ENCODE peak calls at places on chromosome 21, in four cellular contexts. C, Y, X and T are unnamed samples.

GRCh38 chr21:43956019-43956666 is 56.0 kb upstream of the TRAPPC10 start:
- DNase-seq in C (no peak), Y (no peak), X (no peak), T (no peak)

GRCh38 chr21:36388076-36388475 is 2.9 kb downstream of the CHAF1B start:
- DNase-seq in C (no peak), Y (no peak), X (no peak), T (no peak)

GRCh38 chr21:34227386-34227852 is 136.4 kb upstream of the KCNE2 start:
- DNase-seq in C (no peak), Y (no peak), X (no peak), T (no peak)

GRCh38 chr21:35810431-35810970 is 249.8 kb downstream of the SETD4 start:
- DNase-seq in C (no peak), Y (no peak), X (no peak), T (no peak)

GRCh38 chr21:37607081-37607480 is 240.5 kb downstream of the DYRK1A start:
- DNase-seq in C (no peak), Y (no peak), X (no peak), T (no peak)

GRCh38 chr21:45401054-45401518 is 3.9 kb upstream of the COL18A1 start:
- DNase-seq in C (no peak), Y (no peak), X (no peak), T (no peak)

GRCh38 chr21:14270631-14271030 is 54.7 kb downstream of the RBM11 start:
- DNase-seq in C (no peak), Y (peak; percentile 10), X (no peak), T (no peak)

GRCh38 chr21:25133939-25134338 is 473.3 kb downstream of the MRPL39 start:
- DNase-seq in C (no peak), Y (no peak), X (no peak), T (no peak)

GRCh38 chr21:15749045-15749867 is 19.5 kb downstream of the USP25 start:
- DNase-seq in C (no peak), Y (no peak), X (peak; percentile 48), T (no peak)

GRCh38 chr21:45390831-45391742 is 13.9 kb upstream of the COL18A1 start:
- DNase-seq in C (no peak), Y (no peak), X (no peak), T (no peak)

DNA sequence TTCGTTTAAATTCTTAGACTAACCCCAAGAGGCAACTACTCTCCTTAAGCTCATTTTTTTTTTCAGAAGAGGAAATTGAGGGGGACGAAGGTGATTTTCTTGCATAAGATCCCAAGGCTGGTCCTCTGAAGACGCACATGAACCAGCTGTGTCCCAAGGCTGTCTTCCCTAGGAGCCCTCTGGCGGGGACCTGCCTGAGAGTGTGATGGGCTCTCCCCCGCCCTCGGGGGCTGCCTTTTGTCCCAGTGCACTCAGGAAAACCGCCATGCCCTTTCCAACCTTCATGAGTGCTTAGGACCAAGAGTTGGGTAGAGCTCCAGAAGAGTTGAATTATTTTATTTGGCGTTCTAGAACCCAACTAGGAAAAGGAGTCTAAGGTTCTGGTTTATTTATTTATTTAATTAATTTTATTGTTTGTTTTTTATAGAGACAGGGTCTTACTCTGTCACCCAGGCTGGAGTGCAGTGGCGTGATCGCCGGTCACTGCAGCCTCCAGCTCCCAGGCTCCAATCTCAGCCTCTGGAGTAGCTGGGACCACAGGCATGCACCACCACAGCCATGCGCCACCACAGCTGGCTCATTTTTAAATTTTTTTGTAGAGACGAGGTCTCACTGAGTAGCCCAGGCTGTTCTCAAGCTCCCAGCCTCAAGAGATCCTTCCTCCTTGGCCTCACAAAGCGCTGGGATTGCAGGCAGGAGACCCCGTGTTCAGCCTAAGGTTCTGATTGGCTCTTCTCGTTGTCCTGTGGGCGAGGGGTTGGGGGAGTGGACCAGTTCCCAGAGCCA is 21.9 kb downstream of the UMODL1 start:
- DNase-seq in C (no peak), Y (no peak), X (no peak), T (no peak)
- TF ChIP-seq ESRRA in C (no peak), Y (no peak), X (no peak), T (no peak)

GRCh38 chr21:38982096-38982495 is 176.4 kb downstream of the ETS2 start:
- DNase-seq in C (no peak), Y (no peak), X (peak; percentile 56), T (no peak)
- TF ChIP-seq CEBPB in C (no peak), Y (no peak), X (no peak), T (no peak)

DNA sequence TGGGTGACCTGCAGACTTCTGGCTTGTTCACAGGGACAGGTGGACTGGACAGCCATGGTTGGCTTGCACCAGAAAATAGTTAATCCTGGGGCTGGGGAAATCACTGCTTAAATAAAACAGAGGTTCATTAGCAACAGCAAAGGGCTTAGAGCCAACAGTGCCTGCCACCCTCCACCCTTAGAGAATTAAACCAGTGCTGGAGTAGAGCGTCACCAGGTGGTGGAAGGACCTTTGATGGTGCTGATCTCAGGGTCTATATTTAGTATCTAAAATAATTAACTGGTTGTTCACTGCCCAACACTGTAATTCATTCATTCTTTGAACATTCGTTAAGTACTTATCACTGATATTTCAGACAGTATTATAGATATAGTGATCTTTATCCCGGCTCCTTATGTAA is 34.7 kb upstream of the PDE9A start:
- DNase-seq in C (no peak), Y (no peak), X (no peak), T (no peak)
- TF ChIP-seq ESRRA in C (no peak), Y (no peak), X (no peak), T (no peak)

GRCh38 chr21:26715878-26716506 is 129.2 kb downstream of the ADAMTS1 start:
- DNase-seq in C (peak; percentile 10), Y (peak; percentile 45), X (peak; percentile 6), T (no peak)

GRCh38 chr21:26719750-26720149 is 125.5 kb downstream of the ADAMTS1 start:
- DNase-seq in C (no peak), Y (no peak), X (no peak), T (no peak)

GRCh38 chr21:26715116-26715515 is 130.1 kb downstream of the ADAMTS1 start:
- DNase-seq in C (no peak), Y (no peak), X (no peak), T (no peak)

GRCh38 chr21:26717146-26717739 is 128.0 kb downstream of the ADAMTS1 start:
- DNase-seq in C (peak; percentile 2), Y (peak; percentile 18), X (no peak), T (no peak)
- TF ChIP-seq CEBPB in C (no peak), Y (no peak), X (no peak), T (no peak)

GRCh38 chr21:18340387-18340942 is 63.1 kb downstream of the TMPRSS15 start:
- DNase-seq in C (no peak), Y (no peak), X (no peak), T (no peak)
- TF ChIP-seq ESRRA in C (no peak), Y (no peak), X (no peak), T (no peak)